ENCODE peak calls at places on chromosome 9, in six cellular contexts. M, Z, U, Q, H and F are unnamed samples.

GRCh38 chr9:133761641-133762248 is 23.6 kb upstream of the SARDH start:
- DNase-seq in M (no peak), Z (no peak), U (no peak), Q (no peak), H (no peak), F (no peak)

GRCh38 chr9:137985637-137986071 is 108.1 kb downstream of the CACNA1B start:
- DNase-seq in M (no peak), Z (no peak), U (no peak), Q (no peak), H (no peak), F (no peak)

GRCh38 chr9:71552480-71552879 is 215.8 kb downstream of the CEMIP2 start:
- DNase-seq in M (peak), Z (no peak), U (no peak), Q (no peak), H (no peak), F (no peak)

GRCh38 chr9:133869674-133870419 is 122.3 kb downstream of the VAV2 start:
- DNase-seq in M (no peak), Z (no peak), U (no peak), Q (peak), H (no peak), F (peak)

GRCh38 chr9:95772320-95773060 is 103.0 kb upstream of the ERCC6L2 start:
- DNase-seq in M (no peak), Z (no peak), U (peak), Q (no peak), H (no peak), F (peak)

GRCh38 chr9:88437210-88438146 is 49.2 kb downstream of the SPIN1 start:
- DNase-seq in M (no peak), Z (no peak), U (no peak), Q (no peak), H (no peak), F (no peak)

GRCh38 chr9:79962836-79963235 is 391.1 kb downstream of the TLE4 start:
- DNase-seq in M (no peak), Z (no peak), U (no peak), Q (no peak), H (no peak), F (no peak)

GRCh38 chr9:121573717-121574485 is 74.3 kb upstream of the GGTA1 start:
- DNase-seq in M (no peak), Z (no peak), U (no peak), Q (no peak), H (no peak), F (no peak)

GRCh38 chr9:79662553-79662956 is 90.8 kb downstream of the TLE4 start:
- DNase-seq in M (no peak), Z (no peak), U (peak), Q (no peak), H (no peak), F (no peak)

GRCh38 chr9:470041-470781 is 255.5 kb downstream of the DOCK8 start:
- DNase-seq in M (peak), Z (peak), U (peak), Q (peak), H (peak), F (peak)

GRCh38 chr9:120902824-120903608 is 23.6 kb downstream of the TRAF1 start:
- DNase-seq in M (no peak), Z (no peak), U (no peak), Q (no peak), H (no peak), F (peak)

GRCh38 chr9:36748322-36748899 is 175.7 kb downstream of the MELK start:
- DNase-seq in M (no peak), Z (no peak), U (peak), Q (peak), H (no peak), F (peak)

GRCh38 chr9:134779640-134780039 is 101.0 kb upstream of the FCN2 start:
- DNase-seq in M (no peak), Z (no peak), U (no peak), Q (no peak), H (no peak), F (no peak)

GRCh38 chr9:89864731-89865130 is 259.9 kb downstream of the GADD45G start:
- DNase-seq in M (no peak), Z (no peak), U (peak), Q (no peak), H (no peak), F (no peak)

GRCh38 chr9:95509851-95510529 is 6.8 kb downstream of the PTCH1 start:
- DNase-seq in M (no peak), Z (no peak), U (peak), Q (peak), H (peak), F (peak)

GRCh38 chr9:79107911-79108676 is 463.7 kb upstream of the TLE4 start:
- DNase-seq in M (no peak), Z (no peak), U (peak), Q (no peak), H (no peak), F (no peak)

GRCh38 chr9:94869415-94869838 is 142.9 kb downstream of the AOPEP start:
- DNase-seq in M (no peak), Z (no peak), U (peak), Q (peak), H (no peak), F (peak)

GRCh38 chr9:107198718-107199117 is 84.4 kb upstream of the RAD23B start:
- DNase-seq in M (no peak), Z (no peak), U (no peak), Q (no peak), H (no peak), F (no peak)